ENCODE peak calls at places on chromosomes 12 and 14, in seven cellular contexts. Y, P, I, Z, B, T and J are unnamed samples.

GRCh38 chr12:111202237-111202592 is 166.7 kb downstream of the PHETA1 start:
- DNase-seq in Y (no peak), Z (no peak), I (no peak), P (no peak), T (no peak), B (no peak), J (no peak)

GRCh38 chr12:20629414-20630156 is 65.5 kb upstream of the SLCO1C1 start:
- DNase-seq in Y (peak), B (no peak), Z (no peak), I (no peak), T (no peak), P (peak), J (peak)

GRCh38 chr14:103372552-103373304 is 12.5 kb upstream of the MARK3 start:
- DNase-seq in Y (peak), T (no peak), I (peak), Z (no peak), B (no peak), P (peak), J (peak)

GRCh38 chr14:34498684-34499412 is 36.8 kb upstream of the SPTSSA start:
- DNase-seq in B (peak), Y (no peak), P (peak), I (no peak), Z (no peak), T (peak), J (peak)

GRCh38 chr14:72782182-72782508 is 111.8 kb downstream of the DPF3 start:
- DNase-seq in T (no peak), B (no peak), I (no peak), P (no peak), Y (no peak), Z (no peak), J (no peak)

GRCh38 chr12:119681139-119681538 is 13.2 kb downstream of the PRKAB1 start:
- DNase-seq in P (no peak), T (peak), B (no peak), Z (no peak), I (no peak), Y (peak), J (no peak)

GRCh38 chr14:25049559-25050493 is at the start of gene STXBP6:
- DNase-seq in T (peak), Y (peak), Z (peak), B (no peak), I (peak), P (peak), J (peak)

GRCh38 chr12:27161458-27162228 is 79.3 kb upstream of the C12orf71 start:
- DNase-seq in B (no peak), I (no peak), T (no peak), Y (no peak), P (no peak), Z (no peak), J (no peak)

GRCh38 chr14:65006251-65006721 is 19.6 kb downstream of the FNTB start:
- DNase-seq in T (no peak), Y (peak), P (no peak), Z (no peak), B (no peak), I (no peak), J (no peak)

GRCh38 chr12:98262886-98263285 is 252.5 kb upstream of the TMPO start:
- DNase-seq in P (no peak), T (no peak), Y (no peak), Z (no peak), B (no peak), I (no peak), J (no peak)

GRCh38 chr12:107320031-107320928 is 226.9 kb upstream of the CRY1 start:
- DNase-seq in T (peak), P (peak), I (no peak), Z (peak), B (peak), Y (peak), J (peak)

DNA sequence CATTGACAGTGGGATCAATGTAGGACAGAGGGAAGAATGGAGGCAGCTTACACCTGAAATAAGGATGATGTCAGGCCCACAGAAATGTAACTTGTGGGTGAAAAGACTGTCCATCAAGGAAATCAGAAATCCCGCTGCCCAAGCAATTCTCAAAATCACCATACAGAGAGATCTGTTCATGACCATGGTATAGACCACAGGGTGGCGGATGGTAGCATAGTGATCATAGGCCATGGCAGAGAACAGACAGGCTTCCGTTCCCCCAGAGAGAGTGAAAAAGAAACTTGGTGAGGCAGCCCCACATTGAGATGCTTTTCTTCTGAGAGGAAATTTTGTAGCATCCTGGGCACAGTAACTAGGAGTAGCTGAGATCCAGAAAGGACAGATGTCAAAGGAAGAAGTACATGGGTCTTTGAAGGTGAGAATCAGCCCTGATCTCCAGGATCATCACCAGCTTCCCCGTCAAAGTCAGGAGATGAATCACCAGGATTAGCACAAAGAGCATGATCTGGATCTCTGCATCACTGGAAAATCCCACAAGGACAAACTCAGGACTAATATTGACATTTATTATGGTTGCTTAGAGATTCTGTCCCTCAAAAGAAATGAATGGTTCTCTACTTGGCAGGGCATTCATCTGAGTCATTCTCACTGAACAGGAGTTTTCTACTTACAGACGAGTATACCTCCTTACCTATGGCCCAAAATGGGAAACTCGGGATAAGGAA is 5.5 kb upstream of the ZNF641 start:
- DNase-seq in B (no peak), Z (no peak), T (no peak), P (no peak), I (no peak), Y (peak), J (no peak)
- H3K4me3 ChIP-seq in B (no peak), Z (no peak), T (no peak), P (no peak), I (no peak), Y (no peak), J (no peak)

GRCh38 chr12:133080051-133080618 is 588 bp upstream of the ZNF140 start:
- DNase-seq in I (peak), B (peak), P (peak), T (peak), Z (peak), Y (peak), J (peak)

GRCh38 chr12:133081408-133081806 is 684 bp downstream of the ZNF140 start:
- DNase-seq in B (no peak), I (no peak), Y (no peak), Z (no peak), T (no peak), P (no peak), J (no peak)

GRCh38 chr12:133080619-133081407 is at the start of gene ZNF140:
- DNase-seq in Z (peak), B (peak), T (peak), Y (peak), I (peak), P (peak), J (peak)

DNA sequence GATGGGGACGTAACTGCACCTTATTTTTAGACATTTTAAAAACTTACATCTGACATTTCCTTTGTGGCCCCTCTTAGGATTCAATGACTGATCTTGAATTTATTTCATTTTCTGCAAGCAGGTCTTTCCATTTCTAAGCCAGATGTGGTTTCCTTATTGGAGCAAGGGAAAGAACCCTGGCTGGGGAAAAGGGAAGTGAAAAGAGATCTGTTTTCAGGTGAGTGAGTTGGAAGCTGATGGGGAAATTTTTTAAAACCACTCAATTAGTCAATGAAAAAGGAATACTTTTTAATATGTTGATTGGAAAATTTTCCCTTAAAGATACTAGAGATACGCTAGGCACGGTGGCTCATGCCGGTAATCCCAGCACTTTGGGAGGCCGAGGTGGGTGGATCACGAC is 2.6 kb downstream of the ZNF140 start:
- DNase-seq in I (no peak), Z (no peak), Y (no peak), P (no peak), B (no peak), T (no peak), J (no peak)
- H3K4me3 ChIP-seq in I (no peak), Z (no peak), Y (no peak), P (no peak), B (no peak), T (no peak), J (no peak)

DNA sequence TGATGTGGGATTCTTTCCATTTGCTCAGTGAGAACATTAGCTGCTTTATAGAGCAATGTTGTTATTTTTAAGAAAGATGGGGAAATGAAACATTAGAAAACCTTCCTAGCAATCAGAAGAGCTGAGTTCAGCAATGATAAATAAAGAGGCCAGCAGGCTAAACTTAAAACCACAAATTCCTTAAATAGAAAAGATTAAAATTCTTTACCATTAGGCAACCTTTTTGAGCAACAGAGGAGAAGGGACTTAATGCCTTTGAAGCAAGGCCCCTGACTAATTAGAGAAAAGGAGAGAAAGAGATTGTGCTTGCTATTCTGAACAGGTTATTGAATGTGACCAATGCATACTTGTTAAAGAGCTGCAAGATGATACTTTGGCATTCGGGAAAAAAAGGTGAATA is 160.8 kb upstream of the LMO3 start:
- DNase-seq in I (no peak), T (no peak), B (no peak), P (no peak), Z (no peak), Y (no peak), J (peak)
- H3K4me3 ChIP-seq in I (no peak), T (no peak), B (no peak), P (no peak), Z (no peak), Y (no peak), J (no peak)

DNA sequence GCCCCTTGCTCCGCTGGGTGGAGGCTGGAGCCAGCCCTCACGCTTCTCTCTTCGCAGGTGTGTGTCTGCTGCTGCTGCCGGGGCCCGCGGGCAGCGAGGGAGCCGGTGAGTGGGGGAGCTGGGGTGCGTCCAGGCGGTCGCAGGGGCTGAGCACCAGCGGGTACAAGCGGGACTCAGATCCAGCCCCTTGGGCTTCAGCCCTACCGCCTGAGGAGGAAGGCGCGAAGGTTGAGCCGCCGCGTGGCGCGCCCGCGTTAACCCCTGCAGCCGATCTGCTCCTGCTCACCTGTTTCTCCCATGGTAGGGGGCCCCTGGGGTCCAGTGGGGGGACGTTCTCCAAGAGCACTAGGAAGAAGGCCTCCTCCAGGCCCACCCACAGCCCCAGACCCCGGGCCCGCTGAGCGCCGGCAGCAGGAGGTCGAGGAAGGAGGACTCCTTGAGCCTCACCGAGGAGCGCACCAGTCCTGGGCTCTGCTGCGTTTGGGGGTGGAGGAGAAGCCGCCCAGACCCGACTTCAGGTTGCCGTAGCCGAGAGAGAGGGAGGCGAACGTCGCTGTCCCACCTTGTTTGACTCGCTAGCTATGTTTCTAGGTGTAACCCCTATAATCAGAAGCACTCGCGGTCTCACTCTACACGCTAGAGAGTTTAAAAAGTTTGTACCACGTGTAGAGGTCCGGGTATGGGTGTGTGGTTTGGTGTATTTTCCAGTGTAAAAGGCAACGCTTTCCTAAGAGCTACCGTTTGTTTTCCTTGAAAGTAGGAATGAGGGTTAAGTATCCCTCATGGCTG is 834 bp downstream of the COCH start:
- DNase-seq in P (no peak), Z (peak), T (no peak), Y (peak), I (no peak), B (no peak), J (no peak)
- H3K4me3 ChIP-seq in P (peak), Z (peak), T (peak), Y (peak), I (no peak), B (no peak), J (peak)

GRCh38 chr14:101457177-101457935 is 103.9 kb upstream of the DIO3 start:
- DNase-seq in P (no peak), Z (no peak), Y (no peak), I (no peak), B (no peak), T (no peak), J (no peak)

GRCh38 chr14:101459392-101459900 is 101.8 kb upstream of the DIO3 start:
- DNase-seq in Y (no peak), P (no peak), B (no peak), Z (no peak), T (no peak), I (no peak), J (no peak)

GRCh38 chr14:101457936-101458535 is 103.3 kb upstream of the DIO3 start:
- DNase-seq in I (no peak), Z (no peak), P (no peak), T (no peak), B (no peak), Y (no peak), J (no peak)

GRCh38 chr14:101460521-101460920 is 100.8 kb upstream of the DIO3 start:
- DNase-seq in Y (no peak), P (no peak), Z (no peak), I (no peak), T (no peak), B (no peak), J (no peak)

GRCh38 chr14:101458536-101459391 is 102.5 kb upstream of the DIO3 start:
- DNase-seq in I (no peak), Y (no peak), P (no peak), T (no peak), B (no peak), Z (no peak), J (no peak)
- H3K4me3 ChIP-seq in I (no peak), Y (no peak), P (no peak), T (no peak), B (no peak), Z (no peak), J (no peak)